ENCODE peak calls at places on chromosomes 5 and 9, in ten cellular contexts. Z is effector memory CD4-positive, alpha-beta T cell; D is KBM-7; G is HT-29; T is HL-60; M is globus pallidus; R is posterior vena cava; S is stimulated activated CD8-positive, alpha-beta memory T cell treated with anti-CD3 and anti-CD28 coated beads, Interleukin-2, amount 100 ng/mL, for 48 hours; Y is activated T-helper 1 cell treated with anti-CD3 and anti-CD28 coated beads, Interleukin-12 subunit alpha, Interleukin-12 subunit beta, Interleukin-2, Interleukin-4 antibody, amounts not matched to agents 30 ng/mL and 10 ng/mL and 1 ng/mL, durations not matched to agents 14 hours and 24 hours and 36 hours; C is T-helper 2 cell. A is an unnamed sample.

GRCh38 chr5:130773813-130774212 is 391.2 kb downstream of the HINT1 start:
- DNase-seq in M (no peak), Z (no peak), S (no peak), C (no peak), Y (no peak), T (no peak), G (peak; percentile 74), R (no peak), D (peak; percentile 6), A (no peak)

GRCh38 chr5:59525957-59526356 is 367.6 kb downstream of the PDE4D start:
- DNase-seq in Z (no peak), T (no peak), G (no peak), C (no peak), R (no peak), Y (no peak), S (no peak), M (no peak), D (peak; percentile 23), A (no peak)

GRCh38 chr9:101716629-101717028 is 21.8 kb downstream of the GRIN3A start:
- DNase-seq in C (no peak), G (no peak), Z (no peak), T (no peak), M (no peak), Y (no peak), S (no peak), R (no peak), D (no peak), A (no peak)

GRCh38 chr5:132526974-132527564 is 16.3 kb downstream of the IL5 start:
- DNase-seq in Z (no peak), R (no peak), G (no peak), C (no peak), M (no peak), D (no peak), S (no peak), T (peak; percentile 21), Y (no peak), A (no peak)

GRCh38 chr5:135295852-135296251 is 103.2 kb downstream of the MACROH2A1 start:
- DNase-seq in T (no peak), R (no peak), Z (no peak), C (no peak), Y (no peak), S (no peak), M (no peak), G (no peak), D (no peak), A (no peak)

GRCh38 chr9:96169488-96169887 is 132.5 kb downstream of the HSD17B3 start:
- DNase-seq in T (no peak), D (no peak), G (peak; percentile 73), C (no peak), Z (no peak), R (no peak), S (no peak), Y (no peak), M (peak; percentile 31), A (no peak)

GRCh38 chr5:54556136-54556535 is 38.6 kb downstream of the SNX18 start:
- DNase-seq in C (no peak), T (no peak), G (no peak), Y (no peak), D (no peak), Z (no peak), R (no peak), M (no peak), S (no peak), A (no peak)

GRCh38 chr5:148437249-148437648 is 53.5 kb downstream of the FBXO38 start:
- DNase-seq in T (peak; percentile 35), R (no peak), D (no peak), Z (no peak), Y (no peak), M (no peak), C (no peak), S (no peak), G (no peak), A (no peak)

GRCh38 chr9:38423939-38424843 is at the start of gene IGFBPL1:
- DNase-seq in Z (no peak), Y (no peak), D (no peak), R (no peak), G (no peak), S (no peak), M (no peak), T (no peak), C (no peak), A (no peak)